ENCODE peak calls at places on chromosomes 11 and 22, in nine cellular contexts. L is left lung, C is fibroblast of mammary gland, S is sigmoid colon, Z is breast epithelium, B is choroid plexus epithelial cell, D is lower lobe of right lung, I is dorsolateral prefrontal cortex, G is PC-3. U is an unnamed sample.

GRCh38 chr11:8577791-8578581 is 16.0 kb downstream of the STK33 start:
- DNase-seq in I (no peak), B (peak), G (peak), D (no peak), L (no peak), C (peak), Z (no peak), S (no peak), U (no peak)

GRCh38 chr11:121040614-121041002 is 16.7 kb downstream of the TBCEL start:
- DNase-seq in B (no peak), Z (no peak), G (no peak), C (no peak), S (no peak), D (no peak), I (no peak), L (no peak), U (no peak)

GRCh38 chr11:116613201-116613910 is 159.4 kb downstream of the BUD13 start:
- DNase-seq in S (peak), C (no peak), L (no peak), G (no peak), I (no peak), Z (no peak), D (no peak), B (no peak), U (no peak)

GRCh38 chr11:100445231-100445735 is 241.8 kb upstream of the ARHGAP42 start:
- DNase-seq in L (no peak), B (peak), G (peak), D (no peak), Z (no peak), S (no peak), C (peak), I (no peak), U (no peak)

GRCh38 chr11:75288846-75289760 is 48.5 kb downstream of the TPBGL start:
- DNase-seq in C (peak), Z (no peak), B (no peak), S (no peak), L (no peak), I (no peak), D (no peak), G (no peak), U (no peak)

GRCh38 chr11:132992838-132993680 is 539.2 kb downstream of the OPCML start:
- DNase-seq in D (no peak), S (no peak), Z (no peak), I (no peak), G (no peak), B (peak), C (no peak), L (no peak), U (no peak)

GRCh38 chr11:103202048-103202651 is 92.9 kb downstream of the DYNC2H1 start:
- DNase-seq in C (peak), S (no peak), G (peak), B (peak), L (no peak), D (no peak), I (no peak), Z (no peak), U (no peak)

GRCh38 chr22:43921361-43921760 is 2.2 kb upstream of the PNPLA3 start:
- DNase-seq in S (no peak), C (peak), D (no peak), Z (peak), I (peak), G (peak), L (no peak), B (peak), U (no peak)

GRCh38 chr22:44753189-44754042 is 1.0 kb downstream of the ARHGAP8 start:
- DNase-seq in D (no peak), S (no peak), C (peak), I (no peak), L (no peak), G (peak), Z (peak), B (peak), U (no peak)

GRCh38 chr22:29431986-29432385 is 6.4 kb upstream of the RFPL1 start:
- DNase-seq in L (no peak), I (no peak), G (no peak), C (no peak), D (no peak), S (no peak), B (no peak), Z (no peak), U (no peak)

GRCh38 chr11:64924910-64925284 is 408 bp downstream of the PPP2R5B start:
- DNase-seq in B (no peak), G (no peak), Z (no peak), I (no peak), D (no peak), L (no peak), C (no peak), S (peak), U (no peak)

GRCh38 chr22:30754971-30755759 is 60.5 kb downstream of the OSBP2 start:
- DNase-seq in L (peak), B (peak), S (peak), C (peak), G (peak), I (no peak), D (no peak), Z (peak), U (peak)

GRCh38 chr22:22110548-22111266 is 128.1 kb upstream of the TOP3B start:
- DNase-seq in S (no peak), B (peak), Z (no peak), G (peak), I (no peak), D (no peak), L (no peak), C (peak), U (peak)

GRCh38 chr11:81913793-81914192 is 819.9 kb downstream of the FAM181B start:
- DNase-seq in B (no peak), D (no peak), L (no peak), C (no peak), G (no peak), Z (no peak), S (no peak), I (no peak), U (no peak)

GRCh38 chr11:78417888-78418583 is 416 bp upstream of the GAB2 start:
- DNase-seq in B (peak), Z (peak), D (peak), I (peak), S (peak), L (peak), G (peak), C (peak), U (no peak)

GRCh38 chr11:71086687-71087258 is 165.6 kb downstream of the SHANK2 start:
- DNase-seq in L (no peak), I (no peak), B (peak), S (no peak), C (peak), D (no peak), Z (no peak), G (peak), U (no peak)

GRCh38 chr11:110986016-110986415 is 259.5 kb upstream of the POU2AF2 start:
- DNase-seq in C (no peak), L (no peak), S (no peak), Z (no peak), I (no peak), G (no peak), D (no peak), B (no peak), U (no peak)

GRCh38 chr22:44456661-44457412 is 41.2 kb downstream of the RTL6 start:
- DNase-seq in C (no peak), S (no peak), Z (no peak), I (no peak), D (no peak), B (no peak), L (no peak), G (no peak), U (no peak)

GRCh38 chr22:31841029-31841827 is 87.4 kb downstream of the DEPDC5 start:
- DNase-seq in Z (no peak), G (no peak), S (no peak), I (no peak), L (no peak), B (no peak), C (peak), D (no peak), U (no peak)

GRCh38 chr11:64001552-64002427 is 15.6 kb downstream of the OTUB1 start:
- DNase-seq in I (no peak), C (no peak), G (no peak), Z (no peak), D (no peak), B (peak), L (no peak), S (peak), U (no peak)

GRCh38 chr11:124759268-124760204 is 2.6 kb downstream of the ESAM start:
- DNase-seq in S (no peak), Z (no peak), D (no peak), L (no peak), I (no peak), B (no peak), C (no peak), G (no peak), U (no peak)

GRCh38 chr22:39728236-39728860 is 157.8 kb downstream of the CACNA1I start:
- DNase-seq in S (no peak), G (no peak), Z (no peak), C (no peak), I (no peak), B (no peak), D (no peak), L (no peak), U (no peak)

GRCh38 chr11:76008474-76008873 is 193.5 kb downstream of the UVRAG start:
- DNase-seq in I (no peak), S (no peak), L (no peak), D (no peak), G (peak), Z (no peak), B (peak), C (peak), U (no peak)

GRCh38 chr22:49799431-49800075 is 28.1 kb downstream of the BRD1 start:
- DNase-seq in I (no peak), B (no peak), L (no peak), S (no peak), C (no peak), G (no peak), Z (no peak), D (no peak), U (no peak)

GRCh38 chr22:36223504-36223903 is 15.8 kb downstream of the APOL2 start:
- DNase-seq in B (no peak), L (no peak), Z (no peak), I (no peak), D (no peak), C (no peak), S (no peak), G (no peak), U (no peak)

DNA sequence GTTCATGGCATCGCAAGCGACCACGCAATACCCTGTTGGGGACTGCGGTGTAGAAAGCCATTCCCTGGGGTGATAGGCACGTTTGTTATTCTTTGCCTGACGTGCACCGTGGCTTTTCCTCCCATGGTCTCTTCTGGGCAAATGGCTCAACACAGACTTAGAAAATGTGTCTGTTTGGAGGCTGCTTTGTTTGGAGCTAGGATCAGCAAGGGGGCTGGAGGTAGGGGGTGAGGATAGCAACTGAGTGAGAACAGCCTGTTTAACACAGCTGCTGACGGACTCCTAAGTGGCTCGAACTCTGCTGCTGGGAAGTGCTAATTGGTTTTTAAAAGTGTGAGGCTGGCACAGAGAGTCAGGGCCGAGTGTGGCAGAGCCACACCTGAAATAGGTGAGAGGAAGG is 16.1 kb upstream of the CHRM4 start:
- DNase-seq in S (no peak), Z (no peak), D (no peak), L (no peak), B (no peak), C (no peak), G (no peak), I (no peak), U (no peak)
- H3K4me3 ChIP-seq in S (no peak), Z (no peak), D (no peak), L (no peak), B (no peak), C (no peak), G (no peak), I (no peak), U (no peak)

GRCh38 chr11:47269829-47270305 is at the start of gene MADD:
- DNase-seq in I (peak), L (peak), D (peak), B (peak), C (peak), Z (peak), G (peak), S (peak), U (no peak)

GRCh38 chr11:47271328-47271727 is 1.4 kb downstream of the MADD start:
- DNase-seq in I (no peak), C (no peak), Z (no peak), D (no peak), G (no peak), B (no peak), S (no peak), L (no peak), U (no peak)

GRCh38 chr11:47269002-47269828 is 718 bp upstream of the MADD start:
- DNase-seq in D (peak), L (peak), S (peak), I (peak), Z (peak), B (peak), G (peak), C (peak), U (peak)

GRCh38 chr11:47271961-47272661 is 2.2 kb downstream of the MADD start:
- DNase-seq in S (no peak), B (no peak), Z (no peak), I (no peak), G (no peak), D (no peak), L (no peak), C (no peak), U (no peak)

GRCh38 chr11:47270331-47271271 is 668 bp downstream of the MADD start:
- DNase-seq in C (peak), D (peak), Z (no peak), L (no peak), G (peak), B (peak), I (no peak), S (peak), U (no peak)
- TF ChIP-seq CTCF in C (peak), D (no peak), Z (no peak), L (no peak), G (peak), B (peak), I (no peak), S (no peak), U (peak)

GRCh38 chr11:12886508-12886907 is 122.6 kb upstream of the RASSF10 start:
- DNase-seq in Z (no peak), L (no peak), G (no peak), I (no peak), B (no peak), D (no peak), C (no peak), S (no peak), U (no peak)

GRCh38 chr11:12888525-12889158 is 120.5 kb upstream of the RASSF10 start:
- DNase-seq in Z (peak), B (peak), D (peak), C (peak), I (peak), S (peak), L (peak), G (peak), U (peak)

GRCh38 chr11:12885717-12886226 is 123.3 kb upstream of the RASSF10 start:
- DNase-seq in B (no peak), C (no peak), D (no peak), Z (no peak), S (no peak), L (no peak), G (no peak), I (no peak), U (no peak)

GRCh38 chr11:12890476-12890875 is 118.6 kb upstream of the RASSF10 start:
- DNase-seq in S (no peak), I (no peak), G (no peak), D (no peak), L (no peak), C (no peak), Z (no peak), B (peak), U (no peak)

GRCh38 chr11:12889243-12889642 is 119.9 kb upstream of the RASSF10 start:
- DNase-seq in D (peak), S (peak), C (peak), G (no peak), L (no peak), Z (peak), B (peak), I (no peak), U (peak)
- H3K4me3 ChIP-seq in D (no peak), S (no peak), C (no peak), G (no peak), L (no peak), Z (no peak), B (peak), I (no peak), U (no peak)

DNA sequence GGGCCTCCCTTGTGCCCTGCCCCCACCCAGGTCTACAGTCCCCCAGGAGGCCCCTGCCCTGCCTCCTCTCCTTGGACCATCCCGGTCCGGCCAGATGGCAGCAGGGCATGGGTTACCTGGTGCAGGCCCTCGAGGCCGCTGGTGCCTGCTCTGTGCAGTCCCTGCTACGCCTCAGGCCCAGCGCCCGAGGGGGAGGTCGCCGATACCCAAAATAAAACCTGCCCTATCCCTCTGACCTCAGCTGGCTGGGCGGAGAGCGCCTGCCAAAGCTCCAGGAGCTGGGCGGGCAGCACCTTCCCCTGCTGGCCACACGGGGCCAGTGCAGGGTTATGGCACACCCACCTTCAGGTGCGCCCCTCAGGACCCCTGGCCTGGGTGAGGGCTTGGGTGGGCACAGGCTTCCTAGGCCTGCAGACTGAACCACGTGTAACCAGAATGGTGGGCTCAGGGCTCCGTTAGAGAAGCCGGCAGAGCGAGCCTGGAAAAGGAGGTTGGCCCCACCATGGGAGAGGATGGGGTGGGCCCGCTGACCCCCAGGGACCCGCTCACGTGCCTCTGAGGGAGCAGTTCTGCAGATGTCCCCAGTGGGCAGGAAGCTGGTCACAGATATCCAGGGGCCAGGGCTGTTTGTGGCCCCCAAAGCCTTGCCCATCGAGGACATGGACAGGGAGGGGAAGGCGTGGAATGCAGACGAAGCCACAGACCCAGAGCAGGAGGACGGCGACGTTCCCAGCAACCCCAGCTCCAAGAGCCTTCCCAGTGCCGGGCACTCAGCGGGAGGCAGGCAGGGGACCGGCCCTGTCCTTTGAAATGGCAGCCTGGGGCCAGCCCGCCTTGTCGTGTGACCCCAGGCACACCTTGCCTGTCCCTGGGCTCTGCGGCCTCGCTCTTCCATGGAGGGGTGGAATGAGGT is 1.7 kb upstream of the TNNT3 start:
- DNase-seq in C (no peak), G (no peak), D (no peak), Z (no peak), S (no peak), I (no peak), L (peak), B (no peak), U (no peak)
- TF ChIP-seq CTCF in C (peak), G (peak), D (peak), Z (peak), S (peak), I (no peak), L (no peak), B (peak), U (peak)

GRCh38 chr11:129374081-129374992 is 1.3 kb upstream of the BARX2 start:
- DNase-seq in I (no peak), G (no peak), L (no peak), S (no peak), Z (no peak), C (no peak), D (no peak), B (no peak), U (no peak)
- H3K4me3 ChIP-seq in I (peak), G (peak), L (no peak), S (peak), Z (peak), C (no peak), D (peak), B (no peak), U (no peak)

DNA sequence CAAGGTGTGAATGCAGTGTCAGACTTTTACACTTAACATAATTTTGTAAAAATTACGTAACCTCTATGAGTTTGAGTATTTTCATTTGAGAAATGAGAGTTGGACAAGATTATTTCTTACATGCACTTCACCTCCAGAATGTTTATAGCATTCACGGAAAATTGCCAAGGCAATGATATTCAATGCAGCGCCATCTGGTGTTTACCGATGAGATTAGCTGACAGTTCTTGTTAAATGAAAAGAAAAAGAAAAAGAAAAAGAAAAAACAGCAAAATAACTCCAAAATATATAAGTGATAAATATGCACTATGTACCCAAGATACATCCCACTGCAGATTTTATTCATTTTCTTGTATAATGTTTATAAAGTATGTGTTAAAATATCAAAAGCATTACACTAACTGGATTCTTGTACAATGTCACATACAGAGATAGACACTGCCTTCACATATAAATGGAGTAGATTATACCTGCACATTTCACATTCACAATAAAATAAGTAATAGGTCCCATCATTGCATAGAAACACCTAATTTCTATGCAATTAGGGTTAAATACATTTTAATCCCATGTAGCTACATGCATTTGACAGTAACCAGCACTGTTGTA is 976.3 kb upstream of the FAT3 start:
- DNase-seq in C (peak), B (peak), L (no peak), D (no peak), S (no peak), G (peak), I (no peak), Z (no peak), U (no peak)
- TF ChIP-seq CTCF in C (peak), B (peak), L (peak), D (peak), S (peak), G (peak), I (peak), Z (peak), U (peak)